ENCODE peak calls at places on chromosomes 6 and 20, in four cellular contexts. C is breast epithelium, W is COR-L47, K is anterior cingulate cortex. U is an unnamed sample.
A peak's percentile ranks its signal among the peaks of the same experiment; 100 is the strongest.

GRCh38 chr6:37575221-37575620 is 75.5 kb upstream of the CCDC167 start:
- DNase-seq in K (no peak), W (no peak), C (no peak), U (no peak)

GRCh38 chr6:17167327-17167979 is 65.6 kb downstream of the STMND1 start:
- DNase-seq in W (no peak), K (no peak), C (no peak), U (peak; percentile 53)

GRCh38 chr6:28953039-28953872 is 29.5 kb upstream of the TRIM27 start:
- DNase-seq in C (no peak), K (peak; percentile 16), W (peak; percentile 55), U (peak; percentile 47)

GRCh38 chr20:20520776-20521175 is 152.9 kb downstream of the INSM1 start:
- DNase-seq in C (no peak), W (no peak), K (no peak), U (no peak)

GRCh38 chr6:72132851-72133250 is 246.5 kb downstream of the RIMS1 start:
- DNase-seq in W (no peak), C (no peak), K (no peak), U (no peak)

GRCh38 chr6:2665169-2666070 is 85.3 kb downstream of the MYLK4 start:
- DNase-seq in C (no peak), W (peak; percentile 11), K (no peak), U (peak; percentile 61)

GRCh38 chr6:128499079-128499705 is 21.2 kb downstream of the PTPRK start:
- DNase-seq in W (no peak), C (no peak), K (no peak), U (no peak)

GRCh38 chr6:133568970-133569889 is 319.7 kb upstream of the TCF21 start:
- DNase-seq in C (no peak), K (no peak), W (peak; percentile 25), U (peak; percentile 63)

GRCh38 chr6:130161627-130162404 is 60.9 kb downstream of the SAMD3 start:
- DNase-seq in C (no peak), K (no peak), W (no peak), U (no peak)

GRCh38 chr6:104614394-104614793 is 245.3 kb downstream of the HACE1 start:
- DNase-seq in K (no peak), C (no peak), W (no peak), U (no peak)

GRCh38 chr6:12381587-12381986 is 91.4 kb downstream of the EDN1 start:
- DNase-seq in K (no peak), C (no peak), W (no peak), U (no peak)

GRCh38 chr6:148435386-148435785 is 92.7 kb downstream of the SASH1 start:
- DNase-seq in C (no peak), K (no peak), W (no peak), U (no peak)

GRCh38 chr6:15287670-15288069 is 41.8 kb downstream of the JARID2 start:
- DNase-seq in W (no peak), K (no peak), C (no peak), U (no peak)

GRCh38 chr20:59772931-59773913 is 160.2 kb downstream of the SYCP2 start:
- DNase-seq in C (peak; percentile 40), W (no peak), K (no peak), U (no peak)

GRCh38 chr6:121393711-121394110 is 41.7 kb upstream of the GJA1 start:
- DNase-seq in C (no peak), K (no peak), W (no peak), U (no peak)

GRCh38 chr6:5622276-5623005 is 361.1 kb downstream of the FARS2 start:
- DNase-seq in W (no peak), K (no peak), C (no peak), U (no peak)

GRCh38 chr6:116316772-116317467 is 37.2 kb upstream of the TSPYL1 start:
- DNase-seq in C (no peak), W (no peak), K (no peak), U (no peak)

GRCh38 chr20:21510414-21510971 is 3.4 kb downstream of the NKX2-2 start:
- DNase-seq in K (no peak), C (no peak), W (no peak), U (no peak)

GRCh38 chr6:68144667-68145066 is 490.4 kb upstream of the ADGRB3 start:
- DNase-seq in K (no peak), C (no peak), W (no peak), U (no peak)

GRCh38 chr6:138691595-138692057 is 81.9 kb upstream of the CCDC28A start:
- DNase-seq in C (no peak), W (peak; percentile 4), K (no peak), U (peak; percentile 57)

GRCh38 chr6:7727150-7727950 is 1.5 kb downstream of the BMP6 start:
- DNase-seq in C (no peak), W (no peak), K (no peak), U (no peak)

GRCh38 chr20:45066372-45066771 is 34.6 kb downstream of the KCNS1 start:
- DNase-seq in C (no peak), W (no peak), K (no peak), U (no peak)

GRCh38 chr6:53361549-53362031 is 12.8 kb upstream of the ELOVL5 start:
- DNase-seq in W (no peak), K (peak; percentile 16), C (no peak), U (no peak)

GRCh38 chr6:3911614-3912336 is 62.6 kb downstream of the FAM50B start:
- DNase-seq in K (peak; percentile 61), W (peak; percentile 65), C (peak; percentile 58), U (no peak)

GRCh38 chr6:13027200-13027599 is 301.1 kb downstream of the TBC1D7 start:
- DNase-seq in W (no peak), K (no peak), C (no peak), U (no peak)

GRCh38 chr6:113646701-113647100 is 210.4 kb upstream of the MARCKS start:
- DNase-seq in K (no peak), W (no peak), C (no peak), U (no peak)

U was measured in NCI-H526 treated with DMSO at 0.1 percent for 48 hours.